ENCODE peak calls at places on chromosomes 12 and 14, in ten cellular contexts. M is C1 segment of cervical spinal cord, V is fibroblast of lung, C is NCI-H1436 treated with DMSO at 0.1 percent for 48 hours, J is NCI-H1930, H is esophagus squamous epithelium, F is skeletal muscle cell, P is Ammon's horn, G is ascending aorta, E is brain pericyte. B is an unnamed sample.

GRCh38 chr12:15819644-15820437 is 30.7 kb upstream of the EPS8 start:
- DNase-seq in C (no peak), V (no peak), P (no peak), M (no peak), G (no peak), F (no peak), H (no peak), E (no peak), J (no peak), B (no peak)

GRCh38 chr14:55800443-55800842 is 220.4 kb downstream of the KTN1 start:
- DNase-seq in E (no peak), J (no peak), F (no peak), C (no peak), P (no peak), M (no peak), H (no peak), G (no peak), V (no peak), B (no peak)

GRCh38 chr12:75655233-75655879 is 143.9 kb upstream of the KRR1 start:
- DNase-seq in C (no peak), M (no peak), V (no peak), J (no peak), P (no peak), G (no peak), H (no peak), F (no peak), E (no peak), B (no peak)

GRCh38 chr12:50070314-50071060 is 13.1 kb downstream of the ASIC1 start:
- DNase-seq in J (peak), G (no peak), V (peak), P (peak), E (peak), M (peak), F (peak), H (no peak), C (no peak), B (no peak)

GRCh38 chr14:90487462-90487861 is 90.6 kb downstream of the CALM1 start:
- DNase-seq in V (no peak), P (no peak), C (no peak), F (no peak), J (no peak), H (no peak), M (no peak), G (no peak), E (no peak), B (no peak)

GRCh38 chr12:46160081-46160980 is 108.5 kb downstream of the SLC38A1 start:
- DNase-seq in P (no peak), M (no peak), E (no peak), F (peak), H (no peak), C (peak), G (no peak), J (no peak), V (peak), B (no peak)

GRCh38 chr14:25032092-25032784 is 17.7 kb downstream of the STXBP6 start:
- DNase-seq in V (no peak), P (no peak), H (no peak), C (no peak), G (no peak), J (no peak), M (no peak), F (no peak), E (no peak), B (no peak)

GRCh38 chr12:75209782-75210138 is at the start of gene KCNC2:
- DNase-seq in F (no peak), E (no peak), H (no peak), V (no peak), M (no peak), C (no peak), P (no peak), J (no peak), G (no peak), B (no peak)

GRCh38 chr12:84738481-84738972 is 174.1 kb downstream of the SLC6A15 start:
- DNase-seq in G (no peak), P (no peak), V (peak), M (no peak), F (peak), E (no peak), H (no peak), J (no peak), C (no peak), B (no peak)

GRCh38 chr14:61145903-61146411 is 135.2 kb downstream of the TMEM30B start:
- DNase-seq in E (no peak), V (peak), J (no peak), P (no peak), G (no peak), C (peak), F (peak), H (no peak), M (no peak), B (peak)

GRCh38 chr14:74478996-74479635 is 14.0 kb downstream of the NPC2 start:
- DNase-seq in G (no peak), J (no peak), E (no peak), P (peak), M (no peak), F (no peak), V (no peak), C (no peak), H (no peak), B (no peak)

GRCh38 chr12:24839268-24839791 is 109.6 kb downstream of the BCAT1 start:
- DNase-seq in C (no peak), M (no peak), E (no peak), J (no peak), H (no peak), P (no peak), F (peak), G (no peak), V (peak), B (no peak)

GRCh38 chr12:126742326-126742725 is 1524.6 kb upstream of the TMEM132C start:
- DNase-seq in C (no peak), H (no peak), P (peak), V (no peak), F (no peak), G (no peak), M (no peak), E (no peak), J (no peak), B (no peak)

GRCh38 chr14:94998702-94999101 is 158.6 kb downstream of the DICER1 start:
- DNase-seq in H (no peak), J (no peak), F (no peak), G (no peak), P (no peak), E (no peak), C (no peak), V (no peak), M (no peak), B (no peak)

GRCh38 chr14:81400202-81400678 is at the start of gene STON2:
- DNase-seq in H (no peak), V (peak), P (peak), F (peak), J (no peak), M (no peak), E (no peak), C (no peak), G (no peak), B (no peak)

GRCh38 chr12:84455598-84455997 is 457.0 kb downstream of the SLC6A15 start:
- DNase-seq in H (no peak), E (no peak), F (no peak), G (no peak), V (no peak), J (no peak), P (no peak), M (no peak), C (no peak), B (no peak)

GRCh38 chr14:68937790-68938514 is 41.1 kb downstream of the ACTN1 start:
- DNase-seq in F (no peak), V (peak), G (no peak), C (no peak), J (no peak), P (no peak), E (no peak), M (no peak), H (no peak), B (no peak)

GRCh38 chr14:22532345-22533056 is 56.5 kb downstream of the DAD1 start:
- DNase-seq in E (no peak), H (no peak), F (no peak), C (no peak), G (no peak), M (no peak), J (no peak), V (peak), P (no peak), B (no peak)

GRCh38 chr14:89108608-89109007 is 284.2 kb downstream of the TTC8 start:
- DNase-seq in J (no peak), P (no peak), E (no peak), V (no peak), C (no peak), M (no peak), F (no peak), H (no peak), G (no peak), B (no peak)

B was measured in thoracic aorta.